ENCODE peak calls at places on chromosomes 11 and 22, in seven cellular contexts. L is kidney, Z is ovary, S is PC-3, O is sigmoid colon, Y is tibial nerve, F is pancreas. I is an unnamed sample.
A peak's percentile ranks its signal among the peaks of the same experiment; 100 is the strongest.

GRCh38 chr11:88015170-88015569 is 160.1 kb downstream of the RAB38 start:
- DNase-seq in O (no peak), S (peak; percentile 61), Y (no peak), L (no peak), F (no peak), Z (no peak), I (no peak)

GRCh38 chr11:115665345-115665901 is 161.2 kb upstream of the CADM1 start:
- DNase-seq in Y (no peak), O (peak; percentile 13), L (no peak), F (no peak), Z (no peak), S (no peak), I (no peak)

GRCh38 chr11:119594639-119595249 is 134.3 kb downstream of the NECTIN1 start:
- DNase-seq in S (peak; percentile 85), O (no peak), F (no peak), L (no peak), Y (no peak), Z (no peak), I (peak; percentile 63)

GRCh38 chr11:75547617-75548054 is 14.4 kb upstream of the SERPINH1 start:
- DNase-seq in O (peak; percentile 89), Y (no peak), L (no peak), F (peak; percentile 62), S (peak; percentile 82), Z (peak; percentile 83), I (peak; percentile 72)

GRCh38 chr11:72814831-72815618 is 814 bp downstream of the ATG16L2 start:
- DNase-seq in Z (peak; percentile 54), L (no peak), O (no peak), S (peak; percentile 70), F (no peak), Y (no peak), I (peak; percentile 73)

GRCh38 chr11:9527481-9528140 is 45.9 kb upstream of the WEE1 start:
- DNase-seq in F (no peak), Y (no peak), Z (peak; percentile 26), L (no peak), O (peak; percentile 74), S (peak; percentile 74), I (peak; percentile 67)

GRCh38 chr11:11608783-11609232 is 13.0 kb downstream of the GALNT18 start:
- DNase-seq in Z (no peak), O (no peak), L (no peak), Y (no peak), F (no peak), S (peak; percentile 77), I (no peak)

GRCh38 chr22:19625331-19626041 is 88.8 kb upstream of the SEPTIN5 start:
- DNase-seq in F (no peak), Y (no peak), S (no peak), Z (no peak), O (no peak), L (peak; percentile 66), I (no peak)

GRCh38 chr11:122696662-122697061 is 41.1 kb downstream of the UBASH3B start:
- DNase-seq in Z (no peak), L (no peak), S (no peak), F (no peak), Y (no peak), O (no peak), I (no peak)

GRCh38 chr11:83971063-83971462 is 684.9 kb upstream of the CCDC90B start:
- DNase-seq in S (no peak), O (no peak), L (no peak), Z (no peak), Y (no peak), F (no peak), I (no peak)

GRCh38 chr22:46024136-46024840 is 47.3 kb upstream of the WNT7B start:
- DNase-seq in Z (peak; percentile 11), Y (no peak), L (peak; percentile 67), S (no peak), O (peak; percentile 48), F (no peak), I (no peak)

GRCh38 chr11:134950692-134951304 is 538.8 kb upstream of the B3GAT1 start:
- DNase-seq in Y (no peak), L (no peak), O (no peak), F (no peak), S (peak; percentile 32), Z (no peak), I (no peak)

GRCh38 chr11:2266586-2267305 is 3.6 kb downstream of the ASCL2 start:
- DNase-seq in L (no peak), Z (no peak), Y (no peak), S (no peak), O (no peak), F (no peak), I (no peak)

GRCh38 chr11:2269601-2270321 is 627 bp downstream of the ASCL2 start:
- DNase-seq in Z (no peak), O (no peak), S (peak; percentile 24), Y (no peak), F (peak; percentile 58), L (peak; percentile 88), I (no peak)

GRCh38 chr11:2268911-2269600 is 1.3 kb downstream of the ASCL2 start:
- DNase-seq in S (peak; percentile 62), Y (peak; percentile 23), Z (no peak), F (peak; percentile 47), L (peak; percentile 92), O (no peak), I (peak; percentile 49)

GRCh38 chr11:2267306-2267861 is 3.0 kb downstream of the ASCL2 start:
- DNase-seq in S (no peak), O (no peak), L (no peak), Z (no peak), Y (no peak), F (no peak), I (no peak)

DNA sequence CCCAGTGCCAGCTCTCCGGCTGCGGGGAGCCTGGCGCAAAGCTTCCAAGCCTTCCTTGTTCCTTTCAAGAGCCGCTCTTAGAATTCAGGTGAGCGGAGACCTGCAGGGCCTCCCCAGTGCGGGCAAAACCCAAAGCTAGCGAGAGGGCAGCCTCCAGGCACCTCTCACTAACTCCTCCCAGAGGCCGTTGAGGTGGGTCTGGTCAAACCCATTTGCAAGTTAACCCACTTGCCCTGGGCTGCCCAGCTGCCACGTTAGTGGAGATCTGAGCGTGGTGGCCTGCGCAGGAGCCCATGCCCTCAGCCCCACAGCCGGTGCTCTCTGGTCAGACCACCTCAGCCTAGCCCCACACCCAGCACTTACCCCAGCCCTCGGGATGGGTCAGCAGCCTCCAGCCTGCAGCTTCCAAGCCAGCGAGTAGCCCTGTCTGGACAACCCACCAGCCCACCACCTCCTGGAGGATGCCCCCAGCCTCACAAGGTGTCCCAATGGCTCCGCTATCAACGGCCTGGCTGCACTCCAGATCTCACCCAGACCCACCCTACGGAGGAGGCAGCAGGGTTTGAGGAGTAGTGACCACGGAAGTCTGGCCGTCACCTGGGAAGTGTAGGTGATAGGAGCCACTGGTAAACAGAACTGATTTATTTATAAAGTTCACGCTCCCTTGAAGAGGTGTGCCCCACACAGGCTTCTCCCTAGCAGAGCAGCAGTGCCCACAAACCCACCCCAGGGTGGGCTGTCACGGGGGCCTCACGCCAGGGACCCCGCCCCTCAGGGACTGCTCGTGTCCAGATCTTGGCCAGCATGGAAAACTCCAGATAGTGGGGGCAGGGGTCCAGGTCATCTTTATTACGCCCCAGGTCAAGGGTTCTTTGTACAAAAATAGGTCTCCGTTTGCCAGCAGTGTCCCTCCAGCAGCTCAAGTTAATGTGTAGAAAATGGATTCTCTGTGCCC is 2.2 kb downstream of the ASCL2 start:
- DNase-seq in Z (no peak), O (no peak), F (no peak), L (peak; percentile 74), S (no peak), Y (no peak), I (no peak)
- H3K27ac ChIP-seq in Z (no peak overlapping the region), O (no peak overlapping the region), F (no peak overlapping the region), L (no peak overlapping the region), S (no peak overlapping the region), Y (no peak overlapping the region), I (no peak overlapping the region)

GRCh38 chr22:50695421-50696250 is 23.0 kb downstream of the SHANK3 start:
- DNase-seq in O (peak; percentile 52), F (no peak), Y (no peak), Z (peak; percentile 1), S (no peak), L (peak; percentile 44), I (no peak)

GRCh38 chr22:50698546-50698945 is 25.9 kb downstream of the SHANK3 start:
- DNase-seq in Y (no peak), S (no peak), O (peak; percentile 60), L (peak; percentile 73), Z (no peak), F (no peak), I (no peak)

GRCh38 chr22:50696251-50696798 is 23.7 kb downstream of the SHANK3 start:
- DNase-seq in F (no peak), Y (no peak), L (no peak), Z (peak; percentile 9), O (peak; percentile 40), S (no peak), I (no peak)

GRCh38 chr22:50697667-50698506 is 25.3 kb downstream of the SHANK3 start:
- DNase-seq in S (no peak), F (no peak), O (peak; percentile 58), L (peak; percentile 58), Z (peak; percentile 5), Y (no peak), I (no peak)

DNA sequence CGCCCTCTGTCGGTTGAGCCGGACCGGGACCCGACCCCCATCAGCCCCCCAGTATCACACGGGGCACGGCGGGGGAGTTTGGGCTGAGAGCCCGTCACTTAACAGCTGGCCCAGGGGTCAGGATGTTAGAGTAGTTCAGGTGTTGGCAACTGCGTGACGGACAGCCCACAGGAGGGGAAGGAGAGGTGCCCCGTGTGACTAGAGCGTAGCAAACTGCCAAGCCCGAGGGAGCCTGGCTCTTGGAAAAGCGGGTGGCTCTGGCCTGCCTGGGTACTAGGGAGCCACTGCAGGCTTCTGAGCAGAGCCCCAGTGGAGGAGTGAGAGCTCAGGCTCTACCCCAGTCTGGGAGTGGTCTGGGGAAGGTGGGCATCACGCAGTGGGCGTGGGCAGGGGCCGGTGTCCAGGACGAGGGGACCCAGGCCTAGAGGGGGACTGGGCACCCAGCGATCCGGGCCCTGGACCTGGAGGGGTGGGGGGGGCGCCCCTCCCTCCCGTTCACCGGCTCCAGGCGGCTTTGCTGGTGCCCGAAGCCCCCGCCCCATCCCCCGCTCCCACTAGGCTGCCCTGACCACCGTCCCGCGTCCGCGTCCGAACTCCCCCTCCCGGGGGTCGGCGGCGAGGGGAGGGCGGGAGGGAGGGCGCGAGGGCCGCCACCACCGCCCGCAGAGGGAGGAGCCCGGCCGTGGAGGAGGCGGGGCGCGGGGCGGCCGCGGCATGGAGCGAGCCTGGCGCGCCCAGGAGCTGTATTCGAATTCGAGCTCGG is 24.4 kb downstream of the SHANK3 start:
- DNase-seq in Y (no peak), S (peak; percentile 8), O (peak; percentile 64), F (no peak), L (peak; percentile 72), Z (peak; percentile 10), I (peak; percentile 27)
- H3K27ac ChIP-seq in Y (no peak overlapping the region), S (no peak overlapping the region), O (no peak overlapping the region), F (no peak overlapping the region), L (no peak overlapping the region), Z (no peak overlapping the region), I (no peak overlapping the region)

DNA sequence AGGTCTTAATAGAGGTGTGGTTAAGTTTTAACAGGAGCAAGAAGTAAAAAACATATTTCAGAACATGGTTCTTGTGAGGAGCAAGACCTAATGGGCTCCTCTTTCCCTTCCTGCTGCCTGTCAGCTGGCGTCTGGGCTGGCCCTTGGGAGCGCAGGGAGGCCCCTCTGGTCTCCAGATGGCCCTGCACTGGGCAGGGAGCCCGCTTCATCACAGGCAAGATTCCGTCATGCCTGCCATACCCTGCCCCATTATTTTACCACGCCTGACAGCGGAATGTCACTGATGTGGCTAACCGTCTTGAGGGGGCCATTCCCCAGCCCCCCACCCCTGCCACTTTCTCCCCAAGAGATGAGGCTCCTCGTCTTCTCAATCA is 17.3 kb upstream of the EFCAB6 start:
- DNase-seq in Z (no peak), S (no peak), F (no peak), Y (no peak), L (peak; percentile 23), O (peak; percentile 66), I (no peak)
- H3K27ac ChIP-seq in Z (no peak overlapping the region), S (no peak overlapping the region), F (no peak overlapping the region), Y (peak overlapping the region; percentile 64), L (no peak overlapping the region), O (peak overlapping the region; percentile 16), I (no peak overlapping the region)

GRCh38 chr22:49699928-49700498 is 127.7 kb downstream of the BRD1 start:
- DNase-seq in L (no peak), Z (no peak), Y (no peak), S (no peak), O (no peak), F (no peak), I (no peak)
- H3K27ac ChIP-seq in L (no peak overlapping the region), Z (no peak overlapping the region), Y (no peak overlapping the region), S (no peak overlapping the region), O (no peak overlapping the region), F (no peak overlapping the region), I (no peak overlapping the region)